ENCODE peak calls at places on chromosomes 11 and 22, in nine cellular contexts. G is A549; K is CD8-positive, alpha-beta T cell; V is ovary; B is heart right ventricle; M is lung; T is HCT116; R is upper lobe of right lung; Z is IMR-90. J is an unnamed sample.

GRCh38 chr22:43256569-43257360 is 69.8 kb upstream of the TTLL12 start:
- DNase-seq in T (no peak), K (no peak), Z (no peak), G (no peak), V (no peak), B (no peak), R (no peak), M (no peak), J (no peak)

GRCh38 chr11:57972013-57972367 is 51.7 kb upstream of the OR9Q1 start:
- DNase-seq in V (no peak), M (no peak), T (no peak), K (no peak), G (no peak), Z (no peak), R (no peak), B (no peak), J (no peak)

GRCh38 chr22:16958475-16958874 is 49.5 kb downstream of the GAB4 start:
- DNase-seq in B (no peak), G (no peak), V (no peak), T (no peak), K (no peak), R (no peak), Z (no peak), M (peak; percentile 13), J (no peak)

GRCh38 chr22:19943665-19944026 is 2.0 kb upstream of the TXNRD2 start:
- DNase-seq in Z (peak; percentile 76), G (peak; percentile 46), R (peak; percentile 57), V (peak; percentile 31), K (no peak), T (no peak), B (no peak), M (no peak), J (no peak)

GRCh38 chr22:42170946-42171345 is 40.3 kb upstream of the CYP2D6 start:
- DNase-seq in G (no peak), K (no peak), R (no peak), V (no peak), T (no peak), Z (no peak), B (no peak), M (no peak), J (no peak)

GRCh38 chr11:65278351-65278750 is 16.6 kb downstream of the POLA2 start:
- DNase-seq in G (no peak), M (no peak), V (no peak), B (no peak), R (no peak), T (no peak), Z (no peak), K (no peak), J (no peak)

GRCh38 chr22:31613286-31613903 is 48.6 kb downstream of the PISD start:
- DNase-seq in G (no peak), R (no peak), V (no peak), Z (no peak), M (no peak), T (no peak), K (no peak), B (no peak), J (peak; percentile 54)

GRCh38 chr11:120601566-120601965 is 90.0 kb downstream of the GRIK4 start:
- DNase-seq in M (no peak), G (no peak), T (no peak), B (no peak), R (no peak), V (no peak), K (no peak), Z (peak; percentile 55), J (no peak)

GRCh38 chr22:31734512-31734911 is 15.4 kb downstream of the PRR14L start:
- DNase-seq in G (no peak), R (no peak), K (no peak), Z (peak; percentile 85), V (no peak), T (no peak), M (no peak), B (no peak), J (peak; percentile 33)

GRCh38 chr22:44807232-44807631 is 54.9 kb downstream of the ARHGAP8 start:
- DNase-seq in K (no peak), R (no peak), T (no peak), B (no peak), V (no peak), Z (no peak), G (no peak), M (no peak), J (no peak)

GRCh38 chr11:120013325-120014250 is 124.3 kb downstream of the TRIM29 start:
- DNase-seq in B (peak; percentile 53), G (peak; percentile 35), M (no peak), R (no peak), T (peak; percentile 37), K (no peak), Z (peak; percentile 10), V (no peak), J (peak; percentile 67)

GRCh38 chr11:88050247-88050646 is 125.0 kb downstream of the RAB38 start:
- DNase-seq in R (no peak), K (no peak), G (no peak), B (no peak), Z (no peak), T (no peak), V (no peak), M (no peak), J (no peak)

GRCh38 chr22:38129021-38129420 is 18.5 kb upstream of the BAIAP2L2 start:
- DNase-seq in G (no peak), R (no peak), Z (no peak), K (no peak), B (no peak), V (no peak), M (no peak), T (no peak), J (no peak)

GRCh38 chr11:68402355-68403031 is 58.1 kb upstream of the PPP6R3 start:
- DNase-seq in B (no peak), V (peak; percentile 11), Z (no peak), G (no peak), M (no peak), T (no peak), R (no peak), K (no peak), J (peak; percentile 69)

GRCh38 chr11:33089776-33090175 is 50.4 kb downstream of the TCP11L1 start:
- DNase-seq in T (no peak), B (no peak), G (peak; percentile 17), V (no peak), K (no peak), R (no peak), Z (peak; percentile 73), M (no peak), J (peak; percentile 21)

GRCh38 chr11:65817815-65818680 is 15.7 kb upstream of the SNX32 start:
- DNase-seq in R (peak; percentile 97), T (peak; percentile 76), B (peak; percentile 97), G (peak; percentile 88), Z (peak; percentile 80), V (peak; percentile 97), M (peak; percentile 95), K (peak; percentile 93), J (peak; percentile 86)

GRCh38 chr11:110362916-110363574 is 66.6 kb upstream of the RDX start:
- DNase-seq in Z (no peak), K (no peak), R (no peak), T (peak; percentile 34), M (no peak), G (peak; percentile 70), B (peak; percentile 20), V (no peak), J (no peak)

GRCh38 chr11:112697779-112698178 is 263.4 kb upstream of the NCAM1 start:
- DNase-seq in T (no peak), V (no peak), Z (no peak), G (no peak), K (no peak), M (no peak), R (no peak), B (no peak), J (no peak)

GRCh38 chr11:25562417-25562816 is 769.5 kb upstream of the ANO3 start:
- DNase-seq in B (no peak), T (no peak), M (no peak), G (no peak), R (no peak), K (no peak), V (no peak), Z (no peak), J (no peak)

GRCh38 chr11:66616379-66617147 is at the start of gene RBM14:
- DNase-seq in B (peak; percentile 99), M (peak; percentile 99), T (peak; percentile 98), R (peak; percentile 99), V (peak; percentile 98), G (peak; percentile 99), Z (peak; percentile 99), K (peak; percentile 97), J (peak; percentile 100)

GRCh38 chr11:76637491-76638266 is 32.9 kb downstream of the LRRC32 start:
- DNase-seq in G (no peak), R (peak; percentile 75), T (no peak), B (peak; percentile 83), V (no peak), Z (no peak), M (no peak), K (no peak), J (no peak)

GRCh38 chr11:1460396-1460795 is 26.2 kb downstream of the MOB2 start:
- DNase-seq in K (no peak), V (peak; percentile 91), G (no peak), T (no peak), M (peak; percentile 41), B (no peak), R (peak; percentile 78), Z (peak; percentile 45), J (no peak)
- H3K27ac ChIP-seq in K (no peak overlapping the region), V (peak overlapping the region; percentile 80), G (no peak overlapping the region), T (no peak overlapping the region), M (no peak overlapping the region), B (no peak overlapping the region), R (no peak overlapping the region), Z (no peak overlapping the region), J (peak overlapping the region; percentile 74)

DNA sequence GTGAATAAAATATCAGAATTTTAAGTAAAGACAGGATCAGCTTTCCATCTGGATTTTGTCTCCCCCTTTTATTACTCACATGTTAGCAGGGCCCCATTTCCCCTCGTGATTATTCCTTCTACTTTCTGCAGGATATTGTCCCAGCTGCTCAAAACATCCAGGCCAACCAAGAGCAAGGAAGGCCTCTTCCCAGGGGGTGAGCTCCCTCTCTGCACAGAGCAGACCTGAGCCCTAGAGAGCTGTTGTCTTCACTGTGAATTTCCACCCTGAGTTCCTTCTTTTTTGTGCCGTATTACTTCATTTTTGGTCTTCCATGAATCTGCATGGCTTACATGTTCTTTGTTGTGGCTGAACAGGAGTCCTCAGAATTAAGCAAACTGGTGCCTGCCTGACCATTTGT is 3.8 kb upstream of the TMPRSS13 start:
- DNase-seq in T (no peak), K (no peak), G (no peak), V (no peak), M (no peak), R (no peak), Z (no peak), B (no peak), J (no peak)
- H3K4me1 ChIP-seq in T (peaks cover 14% of the 10 kb centered on the region), K (peaks cover 44% of the 10 kb centered on the region), G (no peaks in the 10 kb centered on the region), V (peaks cover 7% of the 10 kb centered on the region), M (peaks cover 3% of the 10 kb centered on the region), R (peaks cover 10% of the 10 kb centered on the region), Z (no peaks in the 10 kb centered on the region), B (peaks cover 4% of the 10 kb centered on the region), J (no peaks in the 10 kb centered on the region)

DNA sequence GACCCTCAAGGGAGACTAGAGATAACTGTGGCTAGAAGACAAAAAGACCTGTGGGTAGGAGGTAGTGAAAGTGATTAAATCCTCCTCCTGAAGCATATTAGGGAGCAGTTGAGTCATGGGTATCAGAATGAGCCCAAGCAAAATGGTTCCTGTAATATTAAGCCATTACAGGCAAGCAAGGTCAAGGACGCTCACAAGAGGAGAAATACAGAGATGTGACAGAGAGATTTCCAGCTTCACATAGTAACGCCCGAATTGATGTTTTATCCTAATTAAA is 77.7 kb downstream of the FAM76B start:
- DNase-seq in B (no peak), T (no peak), G (no peak), V (no peak), M (no peak), R (no peak), Z (no peak), K (no peak), J (no peak)
- H3K27ac ChIP-seq in B (no peak overlapping the region), T (no peak overlapping the region), G (no peak overlapping the region), V (no peak overlapping the region), M (no peak overlapping the region), R (no peak overlapping the region), Z (no peak overlapping the region), K (no peak overlapping the region), J (no peak overlapping the region)

GRCh38 chr11:96204366-96204659 is 138.7 kb downstream of the MAML2 start:
- DNase-seq in K (no peak), Z (no peak), T (no peak), B (no peak), V (no peak), G (no peak), M (no peak), R (no peak), J (no peak)
- H3K4me1 ChIP-seq in K (peaks cover 83% of the 10 kb centered on the region), Z (peaks cover 6% of the 10 kb centered on the region), T (no peaks in the 10 kb centered on the region), B (peaks cover 59% of the 10 kb centered on the region), V (peaks cover 9% of the 10 kb centered on the region), G (peaks cover 27% of the 10 kb centered on the region), M (peaks cover 8% of the 10 kb centered on the region), R (peaks cover 31% of the 10 kb centered on the region), J (peaks cover 2% of the 10 kb centered on the region)